ENCODE peak calls at places on chromosomes 11 and 22, in six cellular contexts. B is CD4-positive, CD25-positive, alpha-beta regulatory T cell; C is cerebellum; H is activated T-cell treated with anti-CD3 and anti-CD28 coated beads, Interleukin-2, amount 50 U/mL, for 72 hours; U is memory B cell; K is T-helper 2 cell. A is an unnamed sample.
A peak's percentile ranks its signal among the peaks of the same experiment; 100 is the strongest.

GRCh38 chr22:23681026-23681809 is 9.6 kb upstream of the RGL4 start:
- DNase-seq in U (no peak), K (no peak), H (no peak), B (no peak), C (no peak), A (no peak)

GRCh38 chr11:78586452-78587046 is 11.9 kb upstream of the NARS2 start:
- DNase-seq in B (peak; percentile 54), C (no peak), U (no peak), K (no peak), H (no peak), A (peak; percentile 39)

GRCh38 chr11:2882681-2883110 is 2.9 kb downstream of the CDKN1C start:
- DNase-seq in K (no peak), U (no peak), C (no peak), B (no peak), H (no peak), A (no peak)

GRCh38 chr22:25475554-25476022 is 88.9 kb upstream of the GRK3 start:
- DNase-seq in U (no peak), C (no peak), K (no peak), H (no peak), B (peak; percentile 10), A (peak; percentile 79)

GRCh38 chr22:30609260-30610185 is 2.5 kb downstream of the TCN2 start:
- DNase-seq in U (no peak), K (no peak), B (peak; percentile 41), H (peak; percentile 46), C (no peak), A (peak; percentile 80)

GRCh38 chr11:126140932-126141291 is 70.5 kb downstream of the RPUSD4 start:
- DNase-seq in K (no peak), B (no peak), U (no peak), H (no peak), C (peak; percentile 77), A (no peak)

GRCh38 chr11:132030896-132031295 is 660.5 kb downstream of the NTM start:
- DNase-seq in K (no peak), C (no peak), B (no peak), H (no peak), U (no peak), A (no peak)

GRCh38 chr11:12845739-12846358 is 163.3 kb upstream of the RASSF10 start:
- DNase-seq in C (no peak), H (no peak), K (no peak), U (no peak), B (no peak), A (no peak)

GRCh38 chr22:37641251-37641949 is 1.9 kb downstream of the SH3BP1 start:
- DNase-seq in C (no peak), B (no peak), U (no peak), K (no peak), H (no peak), A (no peak)

GRCh38 chr11:29343465-29344333 is 673.1 kb downstream of the KCNA4 start:
- DNase-seq in U (peak; percentile 3), C (peak; percentile 1), H (peak; percentile 32), B (peak; percentile 21), K (no peak), A (peak; percentile 62)

GRCh38 chr22:44102856-44103255 is 77.9 kb upstream of the PARVG start:
- DNase-seq in C (no peak), B (no peak), K (no peak), U (no peak), H (no peak), A (no peak)

GRCh38 chr11:35235944-35236666 is 97.1 kb downstream of the CD44 start:
- DNase-seq in H (peak; percentile 79), U (no peak), K (peak; percentile 72), C (no peak), B (peak; percentile 80), A (peak; percentile 45)

GRCh38 chr22:38213319-38214247 is 11.8 kb downstream of the MAFF start:
- DNase-seq in H (no peak), U (no peak), C (no peak), K (no peak), B (no peak), A (no peak)

GRCh38 chr11:111452817-111453607 is 59.2 kb downstream of the BTG4 start:
- DNase-seq in U (no peak), H (no peak), K (no peak), C (no peak), B (no peak), A (no peak)

GRCh38 chr22:24324137-24324536 is 53.5 kb downstream of the SPECC1L start:
- DNase-seq in U (no peak), B (peak; percentile 50), K (no peak), H (no peak), C (no peak), A (no peak)

GRCh38 chr22:38699784-38700183 is 959 bp downstream of the JOSD1 start:
- DNase-seq in K (no peak), U (no peak), C (no peak), B (peak; percentile 8), H (no peak), A (peak; percentile 61)

GRCh38 chr11:84720706-84721402 is 906.3 kb downstream of the DLG2 start:
- DNase-seq in U (no peak), B (no peak), C (peak; percentile 53), H (peak; percentile 1), K (no peak), A (no peak)

GRCh38 chr11:64382586-64382985 is 23.6 kb downstream of the RPS6KA4 start:
- DNase-seq in U (no peak), C (no peak), H (no peak), B (no peak), K (no peak), A (no peak)

GRCh38 chr22:19757140-19757984 is 3.2 kb upstream of the TBX1 start:
- DNase-seq in C (no peak), K (no peak), H (no peak), U (no peak), B (no peak), A (no peak)

GRCh38 chr11:80592546-80592945 is 1151.7 kb upstream of the TENM4 start:
- DNase-seq in H (no peak), C (no peak), K (no peak), U (no peak), B (no peak), A (no peak)

GRCh38 chr11:84146826-84147225 is 860.7 kb upstream of the CCDC90B start:
- DNase-seq in K (no peak), H (no peak), B (no peak), C (no peak), U (no peak), A (no peak)

GRCh38 chr11:119258180-119258579 is 52.0 kb downstream of the CBL start:
- DNase-seq in U (no peak), C (no peak), H (peak; percentile 6), K (no peak), B (peak; percentile 57), A (no peak)

GRCh38 chr11:43802509-43802908 is 78.1 kb upstream of the ALKBH3 start:
- DNase-seq in K (no peak), B (no peak), U (no peak), H (no peak), C (no peak), A (no peak)

GRCh38 chr11:112797653-112798293 is 163.4 kb upstream of the NCAM1 start:
- DNase-seq in H (peak; percentile 42), B (peak; percentile 4), U (no peak), K (peak; percentile 7), C (no peak), A (no peak)

GRCh38 chr11:29321293-29322132 is 695.3 kb downstream of the KCNA4 start:
- DNase-seq in H (no peak), C (no peak), U (no peak), K (no peak), B (no peak), A (peak; percentile 50)

GRCh38 chr11:85823816-85824215 is 12.9 kb upstream of the SYTL2 start:
- DNase-seq in B (peak; percentile 83), K (peak; percentile 94), H (peak; percentile 67), U (no peak), C (no peak), A (no peak)

A was measured in ACHN.